ENCODE peak calls at places on chromosome 17, in five cellular contexts. S is GM23338; O is heart right ventricle; N is effector CD4-positive, alpha-beta T cell; T is kidney tubule cell. K is an unnamed sample.
A peak's percentile ranks its signal among the peaks of the same experiment; 100 is the strongest.

GRCh38 chr17:82338858-82339633 is 5.5 kb upstream of the SECTM1 start:
- DNase-seq in S (peak; percentile 33), O (no peak), N (no peak), T (peak; percentile 88), K (peak; percentile 82)

GRCh38 chr17:69501591-69502468 is 87.3 kb downstream of the MAP2K6 start:
- DNase-seq in S (peak; percentile 63), O (no peak), N (no peak), T (peak; percentile 54), K (peak; percentile 20)

GRCh38 chr17:64781810-64782555 is 119.9 kb upstream of the SMURF2 start:
- DNase-seq in S (peak; percentile 37), O (no peak), N (no peak), T (no peak), K (no peak)

GRCh38 chr17:57953703-57954420 is 1.4 kb downstream of the CUEDC1 start:
- DNase-seq in S (peak; percentile 57), O (no peak), N (no peak), T (no peak), K (no peak)

GRCh38 chr17:45436161-45436560 is 3.5 kb upstream of the ARHGAP27 start:
- DNase-seq in S (no peak), O (no peak), N (no peak), T (no peak), K (no peak)

GRCh38 chr17:48378696-48379095 is 51.3 kb downstream of the SKAP1 start:
- DNase-seq in S (no peak), O (no peak), N (no peak), T (no peak), K (no peak)

GRCh38 chr17:50956750-50957523 is 90.8 kb upstream of the TOB1 start:
- DNase-seq in S (peak; percentile 89), O (peak; percentile 67), N (peak; percentile 56), T (peak; percentile 56), K (peak; percentile 39)

GRCh38 chr17:2309338-2310143 is 5.8 kb downstream of the SRR start:
- DNase-seq in S (no peak), O (no peak), N (no peak), T (no peak), K (no peak)

GRCh38 chr17:63842173-63842539 is 329 bp downstream of the SMARCD2 start:
- DNase-seq in S (peak; percentile 62), O (peak; percentile 51), N (no peak), T (no peak), K (no peak)

GRCh38 chr17:17156511-17156910 is 49.6 kb downstream of the PLD6 start:
- DNase-seq in S (no peak), O (no peak), N (no peak), T (peak; percentile 60), K (peak; percentile 26)

GRCh38 chr17:78883533-78884131 is 19.4 kb downstream of the CEP295NL start:
- DNase-seq in S (peak; percentile 77), O (peak; percentile 77), N (no peak), T (peak; percentile 92), K (peak; percentile 80)

GRCh38 chr17:48878920-48879898 is 13.4 kb upstream of the ATP5MC1 start:
- DNase-seq in S (peak; percentile 92), O (no peak), N (peak; percentile 42), T (peak; percentile 71), K (peak; percentile 48)

GRCh38 chr17:34726536-34727384 is 147.4 kb downstream of the TMEM132E start:
- DNase-seq in S (no peak), O (no peak), N (no peak), T (no peak), K (no peak)

GRCh38 chr17:30958187-30958586 is 12.7 kb upstream of the RNF135 start:
- DNase-seq in S (no peak), O (no peak), N (no peak), T (no peak), K (no peak)

GRCh38 chr17:51733166-51733565 is 425.3 kb downstream of the CA10 start:
- DNase-seq in S (no peak), O (no peak), N (no peak), T (no peak), K (no peak)

GRCh38 chr17:83091257-83092141 is 12.1 kb downstream of the METRNL start:
- DNase-seq in S (no peak), O (no peak), N (no peak), T (peak; percentile 49), K (no peak)

GRCh38 chr17:7497228-7497627 is 13.1 kb downstream of the POLR2A start:
- DNase-seq in S (no peak), O (no peak), N (no peak), T (no peak), K (no peak)

GRCh38 chr17:73586153-73586906 is 57.9 kb downstream of the SDK2 start:
- DNase-seq in S (no peak), O (no peak), N (no peak), T (peak; percentile 13), K (no peak)

GRCh38 chr17:6551909-6552768 is 4.2 kb downstream of the PITPNM3 start:
- DNase-seq in S (peak; percentile 27), O (no peak), N (no peak), T (no peak), K (peak; percentile 80)

GRCh38 chr17:33838281-33838680 is 416.8 kb upstream of the CCL2 start:
- DNase-seq in S (no peak), O (no peak), N (no peak), T (peak; percentile 86), K (no peak)

GRCh38 chr17:2394775-2395191 is 6.1 kb downstream of the MNT start:
- DNase-seq in S (no peak), O (no peak), N (no peak), T (no peak), K (no peak)

GRCh38 chr17:40298726-40299125 is 10.3 kb upstream of the RARA start:
- DNase-seq in S (no peak), O (no peak), N (no peak), T (no peak), K (no peak)

GRCh38 chr17:14902803-14903202 is 362.3 kb downstream of the PMP22 start:
- DNase-seq in S (no peak), O (no peak), N (no peak), T (no peak), K (no peak)

GRCh38 chr17:17749921-17750320 is 68.7 kb downstream of the RAI1 start:
- DNase-seq in S (peak; percentile 96), O (no peak), N (peak; percentile 48), T (no peak), K (peak; percentile 57)

GRCh38 chr17:66791337-66791736 is 43.6 kb upstream of the CACNG5 start:
- DNase-seq in S (no peak), O (no peak), N (no peak), T (no peak), K (no peak)

GRCh38 chr17:74454197-74455024 is 12.0 kb upstream of the CD300A start:
- DNase-seq in S (peak; percentile 92), O (peak; percentile 95), N (no peak), T (no peak), K (peak; percentile 69)

GRCh38 chr17:80743181-80743771 is 198.6 kb downstream of the RPTOR start:
- DNase-seq in S (no peak), O (no peak), N (peak; percentile 16), T (peak; percentile 27), K (peak; percentile 39)